ENCODE peak calls at places on chromosomes 12 and 14, in six cellular contexts. P is fibroblast of the aortic adventitia; G is RWPE1; Z is left ventricle myocardium superior; F is T-helper 17 cell; N is activated CD4-positive, alpha-beta T cell treated with anti-CD3 and anti-CD28 coated beads for 4 hours. S is an unnamed sample.
A peak's percentile ranks its signal among the peaks of the same experiment; 100 is the strongest.

GRCh38 chr14:94056579-94057308 is 24.3 kb downstream of the DDX24 start:
- DNase-seq in P (no peak), G (no peak), Z (no peak), F (no peak), N (peak; percentile 37), S (no peak)

GRCh38 chr14:94756310-94756709 is 13.6 kb downstream of the GSC start:
- DNase-seq in P (no peak), G (no peak), Z (no peak), F (no peak), N (no peak), S (no peak)

GRCh38 chr12:116604151-116604550 is 45.0 kb downstream of the MAP1LC3B2 start:
- DNase-seq in P (peak; percentile 14), G (no peak), Z (no peak), F (no peak), N (no peak), S (no peak)

GRCh38 chr14:90093942-90094595 is 32.3 kb downstream of the KCNK13 start:
- DNase-seq in P (peak; percentile 48), G (peak; percentile 23), Z (no peak), F (no peak), N (no peak), S (no peak)

GRCh38 chr14:99425272-99425681 is 55.4 kb downstream of the SETD3 start:
- DNase-seq in P (no peak), G (no peak), Z (no peak), F (no peak), N (no peak), S (no peak)

GRCh38 chr14:57182760-57183503 is 85.8 kb downstream of the EXOC5 start:
- DNase-seq in P (peak; percentile 3), G (peak; percentile 16), Z (no peak), F (no peak), N (no peak), S (no peak)

GRCh38 chr12:104958946-104959841 is 1.1 kb upstream of the SLC41A2 start:
- DNase-seq in P (peak; percentile 64), G (peak; percentile 44), Z (no peak), F (no peak), N (no peak), S (no peak)

GRCh38 chr12:98635657-98636323 is 8.8 kb downstream of the IKBIP start:
- DNase-seq in P (peak; percentile 76), G (peak; percentile 83), Z (no peak), F (no peak), N (no peak), S (no peak)

GRCh38 chr12:74899031-74899829 is 310.4 kb downstream of the KCNC2 start:
- DNase-seq in P (peak; percentile 2), G (no peak), Z (no peak), F (no peak), N (no peak), S (no peak)

GRCh38 chr12:132320767-132321211 is 8.6 kb downstream of the GALNT9 start:
- DNase-seq in P (no peak), G (no peak), Z (peak; percentile 15), F (no peak), N (no peak), S (no peak)

GRCh38 chr14:78530078-78530477 is 359.9 kb downstream of the NRXN3 start:
- DNase-seq in P (peak; percentile 19), G (peak; percentile 18), Z (no peak), F (no peak), N (no peak), S (peak; percentile 14)

GRCh38 chr14:103539056-103539825 is 10.2 kb downstream of the TRMT61A start:
- DNase-seq in P (no peak), G (no peak), Z (peak; percentile 31), F (no peak), N (no peak), S (no peak)

GRCh38 chr14:64654072-64654899 is 49.9 kb upstream of the PLEKHG3 start:
- DNase-seq in P (peak; percentile 74), G (no peak), Z (no peak), F (no peak), N (no peak), S (no peak)

GRCh38 chr12:76915381-76916169 is 36.8 kb upstream of the CSRP2 start:
- DNase-seq in P (peak; percentile 57), G (no peak), Z (no peak), F (no peak), N (no peak), S (no peak)

GRCh38 chr12:14928946-14929345 is 9.4 kb downstream of the ERP27 start:
- DNase-seq in P (no peak), G (peak; percentile 81), Z (no peak), F (no peak), N (no peak), S (no peak)

GRCh38 chr14:100490252-100490651 is 97.0 kb downstream of the BEGAIN start:
- DNase-seq in P (no peak), G (no peak), Z (no peak), F (no peak), N (no peak), S (no peak)

GRCh38 chr12:7072024-7072423 is 11.5 kb downstream of the C1S start:
- DNase-seq in P (no peak), G (no peak), Z (no peak), F (no peak), N (no peak), S (no peak)

GRCh38 chr14:62667515-62667914 is 377.7 kb downstream of the KCNH5 start:
- DNase-seq in P (no peak), G (no peak), Z (no peak), F (no peak), N (no peak), S (no peak)

GRCh38 chr14:54772451-54772881 is 130.2 kb downstream of the GCH1 start:
- DNase-seq in P (peak; percentile 55), G (peak; percentile 13), Z (no peak), F (no peak), N (no peak), S (no peak)

GRCh38 chr14:31787377-31787776 is 226.2 kb downstream of the NUBPL start:
- DNase-seq in P (no peak), G (peak; percentile 3), Z (no peak), F (no peak), N (no peak), S (no peak)

GRCh38 chr12:31339831-31340622 is 14.1 kb upstream of the SINHCAF start:
- DNase-seq in P (no peak), G (no peak), Z (no peak), F (no peak), N (no peak), S (no peak)

GRCh38 chr14:79586401-79586800 is 624.9 kb downstream of the DIO2 start:
- DNase-seq in P (no peak), G (no peak), Z (no peak), F (no peak), N (no peak), S (no peak)